ENCODE peak calls at places on chromosomes 3 and 15, in four cellular contexts. J is GM12878, U is H1, X is HepG2. W is an unnamed sample.

GRCh38 chr15:94004697-94005096 is 226.7 kb upstream of the MCTP2 start:
- DNase-seq in J (no peak), U (no peak), X (no peak), W (no peak)

GRCh38 chr3:191316876-191317603 is 12.2 kb upstream of the CCDC50 start:
- DNase-seq in U (no peak), J (no peak), X (no peak), W (no peak)

GRCh38 chr3:116836286-116836685 is 126.7 kb downstream of the TUSC7 start:
- DNase-seq in X (no peak), J (no peak), U (no peak), W (no peak)

GRCh38 chr3:71341721-71342120 is 241.8 kb downstream of the FOXP1 start:
- DNase-seq in J (no peak), U (no peak), X (no peak), W (no peak)

GRCh38 chr15:70023769-70024491 is 73.8 kb downstream of the TLE3 start:
- DNase-seq in U (no peak), J (no peak), X (no peak), W (no peak)

GRCh38 chr15:64521201-64521600 is 60.8 kb downstream of the ZNF609 start:
- DNase-seq in J (no peak), X (no peak), U (no peak), W (no peak)

GRCh38 chr3:12679468-12679867 is 15.6 kb upstream of the RAF1 start:
- DNase-seq in X (peak), J (no peak), U (no peak), W (peak)

GRCh38 chr15:34039506-34040123 is 611 bp upstream of the AVEN start:
- DNase-seq in X (no peak), J (peak), U (no peak), W (no peak)

GRCh38 chr15:56052389-56053045 is 59.1 kb upstream of the NEDD4 start:
- DNase-seq in U (no peak), X (peak), J (no peak), W (peak)

GRCh38 chr15:60480149-60480548 is 1.2 kb upstream of the ICE2 start:
- DNase-seq in J (peak), X (no peak), U (no peak), W (no peak)

GRCh38 chr3:141644931-141645330 is 93.2 kb upstream of the RNF7 start:
- DNase-seq in J (no peak), U (peak), X (peak), W (peak)

GRCh38 chr3:71652786-71653419 is 69.4 kb upstream of the FOXP1 start:
- DNase-seq in U (no peak), J (peak), X (peak), W (peak)

GRCh38 chr3:195004512-195005250 is 266.3 kb downstream of the XXYLT1 start:
- DNase-seq in X (no peak), U (peak), J (no peak), W (no peak)

GRCh38 chr15:90750186-90750585 is 33.0 kb downstream of the BLM start:
- DNase-seq in J (no peak), X (no peak), U (no peak), W (no peak)

GRCh38 chr15:67685008-67685599 is 140.2 kb upstream of the SKOR1 start:
- DNase-seq in X (peak), J (no peak), U (no peak), W (peak)

GRCh38 chr3:134858516-134859035 is 63.5 kb downstream of the EPHB1 start:
- DNase-seq in X (no peak), J (no peak), U (no peak), W (no peak)

GRCh38 chr3:78495326-78495725 is 1272.5 kb downstream of the ROBO1 start:
- DNase-seq in X (no peak), U (no peak), J (no peak), W (no peak)

GRCh38 chr15:60179786-60180391 is 175.8 kb downstream of the FOXB1 start:
- DNase-seq in J (peak), X (peak), U (no peak), W (peak)

GRCh38 chr3:12363397-12364195 is 74.7 kb downstream of the PPARG start:
- DNase-seq in X (no peak), J (no peak), U (no peak), W (no peak)

GRCh38 chr15:33067456-33067855 is 127.1 kb downstream of the FMN1 start:
- DNase-seq in J (no peak), U (no peak), X (no peak), W (no peak)

GRCh38 chr15:86590461-86590860 is 510.8 kb downstream of the AGBL1 start:
- DNase-seq in U (no peak), X (no peak), J (no peak), W (no peak)

GRCh38 chr3:14481646-14482036 is 58.5 kb downstream of the GRIP2 start:
- DNase-seq in X (no peak), J (no peak), U (no peak), W (no peak)

GRCh38 chr3:13873818-13874217 is 6.1 kb downstream of the WNT7A start:
- DNase-seq in X (no peak), U (no peak), J (no peak), W (no peak)

GRCh38 chr15:82051664-82052063 is 5.8 kb upstream of the MEX3B start:
- DNase-seq in X (no peak), U (no peak), J (no peak), W (no peak)

GRCh38 chr3:123807820-123808219 is 76.3 kb downstream of the MYLK start:
- DNase-seq in J (no peak), X (peak), U (no peak), W (no peak)

GRCh38 chr3:43468141-43468540 is 153.7 kb downstream of the ANO10 start:
- DNase-seq in X (no peak), U (no peak), J (no peak), W (no peak)

GRCh38 chr3:58180940-58181587 is 29.7 kb downstream of the DNASE1L3 start:
- DNase-seq in U (no peak), J (no peak), X (peak), W (no peak)

GRCh38 chr3:56952846-56953245 is 107.6 kb upstream of the SPATA12 start:
- DNase-seq in X (no peak), J (no peak), U (no peak), W (no peak)

GRCh38 chr3:151268267-151269235 is 9.8 kb downstream of the P2RY14 start:
- DNase-seq in J (no peak), X (no peak), U (no peak), W (no peak)
- TF ChIP-seq USF2 in J (no peak), X (no peak), U (no peak), W (no peak)

GRCh38 chr3:64900916-64901903 is 213.4 kb upstream of the ADAMTS9 start:
- DNase-seq in U (no peak), X (no peak), J (no peak), W (no peak)
- TF ChIP-seq CHD2 in U (no peak), X (no peak), J (no peak), W (no peak)

GRCh38 chr3:130915567-130916292 is 21.8 kb downstream of the ATP2C1 start:
- DNase-seq in J (no peak), X (no peak), U (no peak), W (no peak)
- TF ChIP-seq RAD21 in J (no peak), X (no peak), U (no peak), W (no peak)

DNA sequence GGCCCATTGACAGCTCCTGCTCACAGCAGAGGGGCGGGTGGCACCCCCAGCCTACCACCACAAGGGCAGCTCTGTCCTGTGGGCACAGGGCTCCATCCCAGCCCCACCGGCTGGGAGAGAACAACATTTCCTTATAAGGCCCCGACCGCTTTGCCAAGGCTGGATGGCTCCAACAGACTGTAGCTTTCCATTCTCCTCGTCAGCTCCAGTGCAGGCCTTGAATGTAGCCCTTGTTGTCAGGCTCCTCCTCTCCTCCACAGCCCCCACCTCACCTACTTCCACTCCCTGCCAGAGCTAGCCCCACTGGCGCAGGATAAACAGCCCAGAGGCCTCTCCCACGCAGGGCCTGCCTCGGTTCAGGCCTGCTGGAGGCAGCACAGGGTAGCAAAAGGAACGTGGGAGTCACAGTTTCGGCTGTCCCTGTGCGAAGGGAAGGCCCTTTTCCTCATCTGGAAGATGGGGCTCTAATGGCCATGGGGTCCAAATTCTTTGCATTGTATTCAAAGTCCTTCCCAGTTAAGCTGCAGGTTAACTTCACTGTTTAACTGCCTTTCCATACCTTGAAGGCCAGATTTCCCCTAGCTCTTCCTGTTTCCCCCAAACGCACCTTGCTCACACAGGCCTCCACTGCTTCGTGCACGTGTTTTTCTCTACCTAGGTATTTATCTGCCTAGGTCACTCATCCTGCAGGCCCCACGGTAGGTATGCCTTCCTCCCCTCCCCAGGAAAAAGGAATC is 101.6 kb upstream of the LPP start:
- DNase-seq in J (no peak), U (peak), X (peak), W (no peak)
- TF ChIP-seq USF2 in J (no peak), U (no peak), X (no peak), W (no peak)

DNA sequence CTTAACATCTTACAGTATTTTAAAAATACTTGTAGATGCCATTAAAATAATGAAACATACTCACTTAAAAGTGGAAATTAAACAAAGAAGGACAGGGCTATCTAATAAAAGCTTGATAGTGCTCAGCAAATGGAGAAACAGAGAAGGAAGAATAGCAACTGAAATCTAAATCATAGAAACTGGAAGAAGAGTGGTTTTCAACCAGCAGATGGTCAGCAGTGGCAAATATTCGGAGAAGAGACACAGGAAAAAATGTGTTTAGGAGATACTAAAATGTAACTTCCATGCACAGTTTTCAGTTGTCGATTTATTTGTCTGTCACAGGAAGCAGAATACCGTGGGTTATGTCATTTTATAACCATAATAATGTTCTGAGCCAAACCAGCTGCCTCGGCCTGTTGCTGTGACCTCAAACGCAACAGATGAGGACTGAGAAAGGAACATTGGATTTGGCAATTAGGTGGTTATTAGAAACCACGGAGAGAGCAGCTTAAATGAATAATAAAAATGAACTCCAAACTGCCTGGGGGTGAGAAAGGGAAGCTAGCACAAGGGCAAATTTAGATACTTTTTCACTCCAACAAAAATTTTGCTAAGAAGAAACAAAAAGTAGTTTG is 246.6 kb upstream of the KCNMB2 start:
- DNase-seq in U (no peak), J (no peak), X (no peak), W (no peak)
- TF ChIP-seq CHD2 in U (no peak), J (no peak), X (no peak), W (no peak)

DNA sequence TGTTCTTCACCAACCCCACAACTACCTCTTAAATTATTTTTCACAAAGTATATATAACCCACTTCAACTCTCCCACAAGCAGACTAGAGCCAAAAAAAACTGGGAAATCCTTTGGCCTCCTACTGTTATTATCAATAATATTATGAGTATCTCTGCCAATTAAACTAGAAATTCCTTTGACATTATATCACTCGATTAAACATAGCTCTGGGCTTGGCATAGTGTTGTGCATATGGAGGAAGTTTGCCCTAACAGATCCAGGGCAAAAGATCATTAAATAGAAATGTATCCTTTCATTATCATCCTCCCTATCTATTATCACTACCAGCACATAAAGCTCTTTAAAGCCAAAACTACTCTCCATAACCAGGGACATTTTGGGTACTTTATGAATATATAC is 74.9 kb downstream of the OSBPL10 start:
- DNase-seq in X (no peak), J (no peak), U (no peak), W (no peak)
- TF ChIP-seq RAD21 in X (no peak), J (no peak), U (no peak), W (no peak)

DNA sequence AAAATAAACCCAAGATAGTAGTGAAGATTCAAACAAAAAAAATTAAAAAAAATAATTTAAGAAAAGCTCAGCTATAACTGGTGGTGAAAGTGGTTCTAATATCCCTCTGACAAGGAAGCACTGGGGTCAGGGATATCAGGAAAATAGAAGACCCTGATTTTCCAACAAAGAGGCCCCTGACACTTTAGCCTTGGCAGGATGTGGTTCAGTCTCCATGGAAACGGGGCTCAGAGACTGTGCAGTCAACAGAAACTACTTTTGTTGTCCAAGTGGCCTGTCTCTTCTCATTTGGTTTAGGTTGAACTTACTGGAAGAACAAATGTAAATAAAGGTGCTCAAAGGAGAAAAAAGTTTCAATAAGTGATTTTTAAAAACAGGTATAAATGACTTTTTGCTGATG is 27.2 kb downstream of the INTS14 start:
- DNase-seq in U (no peak), X (peak), J (peak), W (no peak)
- TF ChIP-seq USF2 in U (no peak), X (no peak), J (no peak), W (no peak)

GRCh38 chr3:122674339-122674738 is 6.3 kb upstream of the PARP14 start:
- DNase-seq in U (no peak), X (no peak), J (no peak), W (no peak)

GRCh38 chr3:122665226-122665786 is 15.3 kb upstream of the PARP14 start:
- DNase-seq in U (no peak), J (no peak), X (no peak), W (no peak)

GRCh38 chr3:122671543-122671942 is 9.1 kb upstream of the PARP14 start:
- DNase-seq in U (no peak), X (no peak), J (no peak), W (no peak)

GRCh38 chr3:122668930-122669730 is 11.5 kb upstream of the PARP14 start:
- DNase-seq in J (no peak), U (no peak), X (peak), W (peak)
- TF ChIP-seq CHD2 in J (no peak), U (no peak), X (no peak), W (no peak)

W was measured in A549.